ENCODE peak calls at places on chromosomes 1 and 21, in five cellular contexts. One of them, this sample, is unnamed.

GRCh38 chr1:197814306-197814705 is 39.0 kb upstream of the DENND1B start:
- DNase-seq in H9: no peak
- DNase-seq in IMR-90: no peak
- DNase-seq in tibial artery: no peak
- DNase-seq in neuronal stem cell: no peak
- DNase-seq in this sample: no peak

GRCh38 chr1:208431721-208432120 is 187.5 kb upstream of the PLXNA2 start:
- DNase-seq in H9: no peak
- DNase-seq in neuronal stem cell: no peak
- DNase-seq in tibial artery: no peak
- DNase-seq in IMR-90: peak; percentile 53
- DNase-seq in this sample: no peak

GRCh38 chr21:38741976-38742309 is 63.8 kb upstream of the ETS2 start:
- DNase-seq in H9: no peak
- DNase-seq in tibial artery: no peak
- DNase-seq in neuronal stem cell: no peak
- DNase-seq in IMR-90: no peak
- DNase-seq in this sample: no peak

GRCh38 chr1:174322202-174322862 is 125.4 kb upstream of the GPR52 start:
- DNase-seq in tibial artery: no peak
- DNase-seq in neuronal stem cell: no peak
- DNase-seq in IMR-90: no peak
- DNase-seq in H9: no peak
- DNase-seq in this sample: no peak

GRCh38 chr1:182149411-182149965 is 88.0 kb upstream of the ZNF648 start:
- DNase-seq in neuronal stem cell: no peak
- DNase-seq in tibial artery: peak; percentile 73
- DNase-seq in H9: no peak
- DNase-seq in IMR-90: peak; percentile 73
- DNase-seq in this sample: no peak

GRCh38 chr1:242004751-242005495 is 6.0 kb upstream of the MAP1LC3C start:
- DNase-seq in tibial artery: no peak
- DNase-seq in IMR-90: no peak
- DNase-seq in neuronal stem cell: no peak
- DNase-seq in H9: no peak
- DNase-seq in this sample: no peak

GRCh38 chr1:56545711-56546110 is 33.7 kb downstream of the PLPP3 start:
- DNase-seq in tibial artery: no peak
- DNase-seq in neuronal stem cell: no peak
- DNase-seq in H9: no peak
- DNase-seq in IMR-90: no peak
- DNase-seq in this sample: peak; percentile 93

GRCh38 chr1:40421694-40422384 is 28.4 kb upstream of the ZFP69B start:
- DNase-seq in tibial artery: no peak
- DNase-seq in IMR-90: peak; percentile 23
- DNase-seq in neuronal stem cell: no peak
- DNase-seq in H9: no peak
- DNase-seq in this sample: no peak

GRCh38 chr1:167641786-167642500 is 11.9 kb downstream of the RCSD1 start:
- DNase-seq in tibial artery: no peak
- DNase-seq in H9: no peak
- DNase-seq in neuronal stem cell: no peak
- DNase-seq in IMR-90: no peak
- DNase-seq in this sample: no peak

GRCh38 chr21:36693144-36694040 is 5.5 kb upstream of the SIM2 start:
- DNase-seq in tibial artery: no peak
- DNase-seq in IMR-90: no peak
- DNase-seq in neuronal stem cell: peak; percentile 59
- DNase-seq in H9: peak; percentile 68
- DNase-seq in this sample: peak; percentile 55
- H3K9me3 ChIP-seq in tibial artery: peaks cover 5% of the 10 kb centered on the region
- H3K9me3 ChIP-seq in IMR-90: peaks cover 20% of the 10 kb centered on the region
- H3K9me3 ChIP-seq in neuronal stem cell: peaks cover 3% of the 10 kb centered on the region
- H3K9me3 ChIP-seq in H9: no peaks in the 10 kb centered on the region
- H3K9me3 ChIP-seq in this sample: no peaks in the 10 kb centered on the region

GRCh38 chr1:205255941-205256780 is 28.4 kb downstream of the TMCC2 start:
- DNase-seq in tibial artery: peak; percentile 94
- DNase-seq in neuronal stem cell: peak; percentile 78
- DNase-seq in H9: peak; percentile 90
- DNase-seq in IMR-90: peak; percentile 80
- DNase-seq in this sample: peak; percentile 88
- H3K27ac ChIP-seq in tibial artery: peak overlapping the region; percentile 40
- H3K27ac ChIP-seq in neuronal stem cell: no peak overlapping the region
- H3K27ac ChIP-seq in H9: no peak overlapping the region
- H3K27ac ChIP-seq in IMR-90: no peak overlapping the region
- H3K27ac ChIP-seq in this sample: no peak overlapping the region

DNA sequence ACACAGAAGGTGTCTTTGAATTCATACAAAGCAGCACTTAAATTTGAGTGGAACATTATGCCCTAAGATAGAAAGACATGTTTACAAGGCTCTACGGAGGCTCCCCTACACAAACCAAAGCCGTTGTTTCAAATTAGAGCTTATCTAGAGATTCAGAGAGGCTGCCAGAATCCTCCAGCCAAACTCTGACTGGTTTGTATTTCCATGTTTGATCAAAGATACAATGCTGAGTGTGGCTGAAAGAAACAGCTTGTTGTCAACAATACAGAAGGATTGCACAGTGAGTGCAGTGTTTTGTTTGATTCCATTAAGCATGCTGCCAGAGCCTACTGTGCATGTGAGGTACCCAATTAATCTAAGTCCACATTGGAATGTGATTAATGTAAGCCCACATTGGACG is 402.7 kb downstream of the DISC1 start:
- DNase-seq in tibial artery: no peak
- DNase-seq in H9: no peak
- DNase-seq in neuronal stem cell: no peak
- DNase-seq in IMR-90: no peak
- DNase-seq in this sample: no peak
- H3K9me3 ChIP-seq in tibial artery: no peaks in the 10 kb centered on the region
- H3K9me3 ChIP-seq in H9: no peaks in the 10 kb centered on the region
- H3K9me3 ChIP-seq in neuronal stem cell: no peaks in the 10 kb centered on the region
- H3K9me3 ChIP-seq in IMR-90: no peaks in the 10 kb centered on the region
- H3K9me3 ChIP-seq in this sample: no peaks in the 10 kb centered on the region

GRCh38 chr1:214581785-214582184 is 21.2 kb upstream of the CENPF start:
- DNase-seq in H9: no peak
- DNase-seq in IMR-90: peak; percentile 91
- DNase-seq in neuronal stem cell: no peak
- DNase-seq in tibial artery: no peak
- DNase-seq in this sample: no peak
- H3K27ac ChIP-seq in H9: no peak overlapping the region
- H3K27ac ChIP-seq in IMR-90: no peak overlapping the region
- H3K27ac ChIP-seq in neuronal stem cell: no peak overlapping the region
- H3K27ac ChIP-seq in tibial artery: no peak overlapping the region
- H3K27ac ChIP-seq in this sample: no peak overlapping the region

GRCh38 chr21:29298348-29299045 is at the start of gene BACH1:
- DNase-seq in tibial artery: peak; percentile 93
- DNase-seq in H9: peak; percentile 91
- DNase-seq in IMR-90: peak; percentile 91
- DNase-seq in neuronal stem cell: peak; percentile 84
- DNase-seq in this sample: peak; percentile 96

GRCh38 chr21:29293495-29293894 is 5.2 kb upstream of the BACH1 start:
- DNase-seq in tibial artery: no peak
- DNase-seq in neuronal stem cell: no peak
- DNase-seq in IMR-90: no peak
- DNase-seq in H9: no peak
- DNase-seq in this sample: no peak

GRCh38 chr21:29296452-29296851 is 2.3 kb upstream of the BACH1 start:
- DNase-seq in IMR-90: no peak
- DNase-seq in H9: no peak
- DNase-seq in neuronal stem cell: no peak
- DNase-seq in tibial artery: no peak
- DNase-seq in this sample: no peak

GRCh38 chr21:29297483-29298347 is 1.0 kb upstream of the BACH1 start:
- DNase-seq in neuronal stem cell: no peak
- DNase-seq in H9: no peak
- DNase-seq in tibial artery: peak; percentile 62
- DNase-seq in IMR-90: no peak
- DNase-seq in this sample: peak; percentile 26

DNA sequence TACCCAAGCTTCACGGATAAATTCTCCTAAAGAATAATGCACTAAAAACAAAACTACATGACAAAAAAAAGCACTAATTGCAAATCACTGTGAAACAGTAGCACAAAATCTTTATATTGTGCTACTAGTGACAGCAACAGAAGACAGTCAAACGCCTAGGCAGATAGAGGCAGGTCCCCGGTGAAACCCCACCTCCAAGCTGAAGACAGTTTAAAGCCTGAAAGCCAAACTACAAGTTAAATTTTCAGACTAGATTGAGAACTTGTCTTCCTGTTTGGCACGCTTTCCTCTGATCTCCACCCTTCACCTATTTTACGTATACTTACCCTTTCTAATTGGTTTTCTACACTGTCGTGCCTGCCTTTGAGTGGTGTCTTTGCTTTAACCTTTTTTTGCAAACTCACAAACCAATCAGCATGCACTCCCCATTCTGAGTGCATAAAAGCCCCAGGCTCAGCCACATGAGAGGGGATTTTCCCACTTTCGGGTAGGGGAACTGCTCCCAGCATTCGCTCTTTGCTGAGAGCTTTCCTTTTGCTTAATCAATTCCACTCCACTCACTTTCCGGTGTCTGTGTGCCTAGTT is 3.6 kb upstream of the BACH1 start:
- DNase-seq in tibial artery: no peak
- DNase-seq in H9: no peak
- DNase-seq in IMR-90: no peak
- DNase-seq in neuronal stem cell: no peak
- DNase-seq in this sample: no peak
- H3K9me3 ChIP-seq in tibial artery: no peaks in the 10 kb centered on the region
- H3K9me3 ChIP-seq in H9: no peaks in the 10 kb centered on the region
- H3K9me3 ChIP-seq in IMR-90: no peaks in the 10 kb centered on the region
- H3K9me3 ChIP-seq in neuronal stem cell: peaks cover 3% of the 10 kb centered on the region
- H3K9me3 ChIP-seq in this sample: no peaks in the 10 kb centered on the region

GRCh38 chr21:33761104-33762036 is 119.1 kb downstream of the ITSN1 start:
- DNase-seq in H9: no peak
- DNase-seq in neuronal stem cell: no peak
- DNase-seq in tibial artery: peak; percentile 65
- DNase-seq in IMR-90: peak; percentile 99
- DNase-seq in this sample: no peak
- H3K27ac ChIP-seq in H9: no peak overlapping the region
- H3K27ac ChIP-seq in neuronal stem cell: no peak overlapping the region
- H3K27ac ChIP-seq in tibial artery: peak overlapping the region; percentile 68
- H3K27ac ChIP-seq in IMR-90: peak overlapping the region; percentile 78
- H3K27ac ChIP-seq in this sample: no peak overlapping the region

GRCh38 chr1:154944422-154945159 is 8.1 kb upstream of the PMVK start:
- DNase-seq in neuronal stem cell: no peak
- DNase-seq in H9: no peak
- DNase-seq in tibial artery: no peak
- DNase-seq in IMR-90: no peak
- DNase-seq in this sample: no peak

GRCh38 chr1:154945962-154946850 is 9.7 kb upstream of the PMVK start:
- DNase-seq in tibial artery: no peak
- DNase-seq in neuronal stem cell: no peak
- DNase-seq in IMR-90: no peak
- DNase-seq in H9: no peak
- DNase-seq in this sample: no peak

GRCh38 chr1:154941332-154941995 is 4.9 kb upstream of the PMVK start:
- DNase-seq in tibial artery: no peak
- DNase-seq in neuronal stem cell: peak; percentile 56
- DNase-seq in IMR-90: no peak
- DNase-seq in H9: peak; percentile 60
- DNase-seq in this sample: peak; percentile 88

GRCh38 chr1:154945160-154945961 is 8.8 kb upstream of the PMVK start:
- DNase-seq in neuronal stem cell: no peak
- DNase-seq in IMR-90: no peak
- DNase-seq in tibial artery: no peak
- DNase-seq in H9: no peak
- DNase-seq in this sample: no peak

GRCh38 chr1:154943649-154944421 is 7.3 kb upstream of the PMVK start:
- DNase-seq in tibial artery: no peak
- DNase-seq in neuronal stem cell: peak; percentile 44
- DNase-seq in IMR-90: peak; percentile 12
- DNase-seq in H9: peak; percentile 60
- DNase-seq in this sample: no peak
- H3K9me3 ChIP-seq in tibial artery: no peaks in the 10 kb centered on the region
- H3K9me3 ChIP-seq in neuronal stem cell: no peaks in the 10 kb centered on the region
- H3K9me3 ChIP-seq in IMR-90: no peaks in the 10 kb centered on the region
- H3K9me3 ChIP-seq in H9: no peaks in the 10 kb centered on the region
- H3K9me3 ChIP-seq in this sample: no peaks in the 10 kb centered on the region

GRCh38 chr1:157992813-157993178 is 649 bp upstream of the KIRREL1 start:
- DNase-seq in IMR-90: no peak
- DNase-seq in H9: no peak
- DNase-seq in tibial artery: no peak
- DNase-seq in neuronal stem cell: no peak
- DNase-seq in this sample: no peak

GRCh38 chr1:157993179-157994080 is at the start of gene KIRREL1:
- DNase-seq in neuronal stem cell: no peak
- DNase-seq in IMR-90: peak; percentile 65
- DNase-seq in H9: no peak
- DNase-seq in tibial artery: peak; percentile 89
- DNase-seq in this sample: peak; percentile 62

GRCh38 chr1:157994704-157995540 is 1.5 kb downstream of the KIRREL1 start:
- DNase-seq in neuronal stem cell: no peak
- DNase-seq in H9: no peak
- DNase-seq in IMR-90: peak; percentile 40
- DNase-seq in tibial artery: peak; percentile 83
- DNase-seq in this sample: no peak

GRCh38 chr1:157994081-157994581 is 686 bp downstream of the KIRREL1 start:
- DNase-seq in IMR-90: no peak
- DNase-seq in tibial artery: no peak
- DNase-seq in H9: no peak
- DNase-seq in neuronal stem cell: no peak
- DNase-seq in this sample: peak; percentile 67

GRCh38 chr1:157995575-157996169 is 2.2 kb downstream of the KIRREL1 start:
- DNase-seq in H9: no peak
- DNase-seq in neuronal stem cell: no peak
- DNase-seq in IMR-90: no peak
- DNase-seq in tibial artery: no peak
- DNase-seq in this sample: no peak
- H3K27ac ChIP-seq in H9: no peak overlapping the region
- H3K27ac ChIP-seq in neuronal stem cell: peak overlapping the region; percentile 55
- H3K27ac ChIP-seq in IMR-90: peak overlapping the region; percentile 96
- H3K27ac ChIP-seq in tibial artery: peak overlapping the region; percentile 97
- H3K27ac ChIP-seq in this sample: no peak overlapping the region

This sample was measured in pancreas.